ENCODE peak calls at places on chromosomes 5 and 9, in ten cellular contexts. B is naive thymus-derived CD4-positive, alpha-beta T cell; X is pulmonary artery endothelial cell; A is cardiac fibroblast; U is GM12891; O is GF-D8; P is KG1; I is naive thymus-derived CD8-positive, alpha-beta T cell; Z is SW 1271; N is aorta. G is an unnamed sample.

GRCh38 chr5:98765815-98766214 is 7.6 kb upstream of the RGMB start:
- DNase-seq in B (no peak), X (no peak), A (no peak), U (no peak), O (no peak), P (no peak), I (no peak), Z (no peak), N (no peak), G (no peak)

GRCh38 chr5:91162534-91163381 is 220.4 kb downstream of the ARRDC3 start:
- DNase-seq in B (no peak), X (peak), A (peak), U (peak), O (peak), P (no peak), I (no peak), Z (peak), N (peak), G (peak)

GRCh38 chr5:132235340-132235739 is 7.7 kb upstream of the P4HA2 start:
- DNase-seq in B (no peak), X (no peak), A (no peak), U (no peak), O (no peak), P (no peak), I (no peak), Z (no peak), N (no peak), G (no peak)

GRCh38 chr9:31137151-31137849 is 1247.1 kb upstream of the ACO1 start:
- DNase-seq in B (no peak), X (no peak), A (peak), U (no peak), O (no peak), P (no peak), I (no peak), Z (peak), N (no peak), G (peak)

GRCh38 chr9:134597041-134597913 is 44.3 kb upstream of the COL5A1 start:
- DNase-seq in B (no peak), X (no peak), A (peak), U (no peak), O (no peak), P (no peak), I (no peak), Z (no peak), N (no peak), G (no peak)

GRCh38 chr5:154485850-154486426 is 7.9 kb upstream of the HAND1 start:
- DNase-seq in B (no peak), X (no peak), A (no peak), U (no peak), O (no peak), P (no peak), I (no peak), Z (no peak), N (no peak), G (no peak)

GRCh38 chr9:4061717-4062116 is 238.2 kb downstream of the GLIS3 start:
- DNase-seq in B (no peak), X (no peak), A (no peak), U (no peak), O (no peak), P (no peak), I (no peak), Z (no peak), N (no peak), G (no peak)

GRCh38 chr5:54234304-54234938 is 76.0 kb downstream of the ARL15 start:
- DNase-seq in B (no peak), X (no peak), A (peak), U (no peak), O (no peak), P (no peak), I (no peak), Z (no peak), N (no peak), G (no peak)

GRCh38 chr9:130117816-130118632 is 54.2 kb upstream of the NCS1 start:
- DNase-seq in B (no peak), X (no peak), A (peak), U (no peak), O (no peak), P (no peak), I (no peak), Z (no peak), N (peak), G (peak)

GRCh38 chr9:16815042-16815441 is 55.4 kb downstream of the BNC2 start:
- DNase-seq in B (no peak), X (no peak), A (no peak), U (no peak), O (no peak), P (no peak), I (no peak), Z (no peak), N (no peak), G (no peak)

GRCh38 chr5:4627887-4628286 is 512.2 kb upstream of the ADAMTS16 start:
- DNase-seq in B (no peak), X (no peak), A (no peak), U (no peak), O (no peak), P (no peak), I (no peak), Z (no peak), N (no peak), G (no peak)

GRCh38 chr5:132797651-132798050 is 15.5 kb upstream of the SOWAHA start:
- DNase-seq in B (no peak), X (no peak), A (no peak), U (no peak), O (no peak), P (no peak), I (no peak), Z (no peak), N (no peak), G (no peak)

GRCh38 chr9:132485454-132485853 is 75.4 kb downstream of the CFAP77 start:
- DNase-seq in B (no peak), X (no peak), A (no peak), U (no peak), O (no peak), P (no peak), I (no peak), Z (no peak), N (no peak), G (no peak)

GRCh38 chr5:108212775-108213346 is 169.0 kb downstream of the FBXL17 start:
- DNase-seq in B (no peak), X (no peak), A (peak), U (no peak), O (no peak), P (no peak), I (no peak), Z (no peak), N (no peak), G (no peak)

GRCh38 chr9:124256517-124257069 is 1.2 kb upstream of the NEK6 start:
- DNase-seq in B (no peak), X (no peak), A (peak), U (no peak), O (no peak), P (no peak), I (no peak), Z (no peak), N (no peak), G (no peak)

GRCh38 chr9:93119703-93119952 is 14.4 kb downstream of the NINJ1 start:
- DNase-seq in B (no peak), X (no peak), A (no peak), U (no peak), O (no peak), P (no peak), I (no peak), Z (no peak), N (no peak), G (no peak)

GRCh38 chr5:43232943-43233833 is 41.2 kb downstream of the NIM1K start:
- DNase-seq in B (no peak), X (no peak), A (no peak), U (no peak), O (no peak), P (no peak), I (no peak), Z (no peak), N (no peak), G (no peak)

GRCh38 chr5:141604318-141604717 is 14.5 kb downstream of the DIAPH1 start:
- DNase-seq in B (no peak), X (peak), A (peak), U (no peak), O (peak), P (no peak), I (no peak), Z (peak), N (peak), G (peak)